ENCODE peak calls at places on chromosomes 13 and 19, in four cellular contexts. A, M, K and X are unnamed samples.

GRCh38 chr13:59250276-59250990 is 913.3 kb downstream of the DIAPH3 start:
- DNase-seq in A (no peak), M (no peak), K (no peak), X (no peak)

GRCh38 chr13:98370806-98371553 is 193.9 kb upstream of the RNF113B start:
- DNase-seq in A (no peak), M (no peak), K (peak; percentile 84), X (peak; percentile 70)

GRCh38 chr13:100356889-100357288 is 231.7 kb downstream of the GGACT start:
- DNase-seq in A (no peak), M (no peak), K (no peak), X (no peak)

GRCh38 chr13:97231832-97232201 is 9.7 kb downstream of the MBNL2 start:
- DNase-seq in A (no peak), M (no peak), K (peak; percentile 86), X (no peak)

GRCh38 chr13:58838615-58839014 is 1207.1 kb downstream of the PCDH17 start:
- DNase-seq in A (no peak), M (no peak), K (no peak), X (no peak)

GRCh38 chr19:13018037-13018914 is 23.0 kb downstream of the NFIX start:
- DNase-seq in A (peak; percentile 55), M (no peak), K (peak; percentile 80), X (no peak)

GRCh38 chr19:16070366-16070990 is 5.8 kb upstream of the TPM4 start:
- DNase-seq in A (no peak), M (no peak), K (no peak), X (no peak)

GRCh38 chr19:3412066-3412465 is 45.7 kb downstream of the NFIC start:
- DNase-seq in A (no peak), M (no peak), K (no peak), X (no peak)

GRCh38 chr13:41064493-41064892 is 3.2 kb downstream of the WBP4 start:
- DNase-seq in A (no peak), M (no peak), K (peak; percentile 81), X (no peak)

GRCh38 chr13:41060723-41061074 is 610 bp upstream of the WBP4 start:
- DNase-seq in A (peak; percentile 74), M (peak; percentile 88), K (peak; percentile 83), X (no peak)

GRCh38 chr13:41061914-41062837 is 867 bp downstream of the WBP4 start:
- DNase-seq in A (no peak), M (no peak), K (peak; percentile 69), X (peak; percentile 50)

GRCh38 chr13:41061075-41061913 is at the start of gene WBP4:
- DNase-seq in A (peak; percentile 95), M (peak; percentile 91), K (peak; percentile 94), X (peak; percentile 93)

DNA sequence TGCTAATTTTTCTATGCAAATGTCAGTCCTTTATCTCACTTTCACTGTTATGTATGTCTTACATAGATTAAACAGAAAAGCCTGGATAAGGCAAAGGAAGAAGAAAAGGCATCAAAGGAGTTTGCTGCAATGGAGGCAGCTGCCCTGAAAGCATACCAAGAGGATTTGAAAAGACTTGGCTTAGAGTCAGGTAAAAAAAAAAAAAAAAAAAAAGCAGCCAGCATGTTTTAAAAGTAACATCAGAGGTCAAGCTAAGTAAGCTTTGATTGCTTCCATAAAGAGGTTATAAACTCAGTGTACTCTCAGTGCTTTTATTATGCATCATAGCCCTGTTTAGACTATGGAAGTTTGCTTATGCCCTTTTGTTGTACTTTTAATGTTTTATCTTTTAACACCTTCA is 3.8 kb downstream of the WBP4 start:
- DNase-seq in A (no peak), M (no peak), K (peak; percentile 80), X (no peak)
- H3K27ac ChIP-seq in A (no peak overlapping the region), M (no peak overlapping the region), K (peak overlapping the region; percentile 74), X (peak overlapping the region; percentile 62)

GRCh38 chr13:44537238-44537637 is 38.9 kb downstream of the TSC22D1 start:
- DNase-seq in A (no peak), M (no peak), K (no peak), X (no peak)
- H3K27ac ChIP-seq in A (no peak overlapping the region), M (no peak overlapping the region), K (no peak overlapping the region), X (no peak overlapping the region)

GRCh38 chr13:27446986-27447583 is 3.3 kb downstream of the MTIF3 start:
- DNase-seq in A (no peak), M (peak; percentile 79), K (no peak), X (no peak)
- H3K27ac ChIP-seq in A (no peak overlapping the region), M (peak overlapping the region; percentile 96), K (no peak overlapping the region), X (no peak overlapping the region)

DNA sequence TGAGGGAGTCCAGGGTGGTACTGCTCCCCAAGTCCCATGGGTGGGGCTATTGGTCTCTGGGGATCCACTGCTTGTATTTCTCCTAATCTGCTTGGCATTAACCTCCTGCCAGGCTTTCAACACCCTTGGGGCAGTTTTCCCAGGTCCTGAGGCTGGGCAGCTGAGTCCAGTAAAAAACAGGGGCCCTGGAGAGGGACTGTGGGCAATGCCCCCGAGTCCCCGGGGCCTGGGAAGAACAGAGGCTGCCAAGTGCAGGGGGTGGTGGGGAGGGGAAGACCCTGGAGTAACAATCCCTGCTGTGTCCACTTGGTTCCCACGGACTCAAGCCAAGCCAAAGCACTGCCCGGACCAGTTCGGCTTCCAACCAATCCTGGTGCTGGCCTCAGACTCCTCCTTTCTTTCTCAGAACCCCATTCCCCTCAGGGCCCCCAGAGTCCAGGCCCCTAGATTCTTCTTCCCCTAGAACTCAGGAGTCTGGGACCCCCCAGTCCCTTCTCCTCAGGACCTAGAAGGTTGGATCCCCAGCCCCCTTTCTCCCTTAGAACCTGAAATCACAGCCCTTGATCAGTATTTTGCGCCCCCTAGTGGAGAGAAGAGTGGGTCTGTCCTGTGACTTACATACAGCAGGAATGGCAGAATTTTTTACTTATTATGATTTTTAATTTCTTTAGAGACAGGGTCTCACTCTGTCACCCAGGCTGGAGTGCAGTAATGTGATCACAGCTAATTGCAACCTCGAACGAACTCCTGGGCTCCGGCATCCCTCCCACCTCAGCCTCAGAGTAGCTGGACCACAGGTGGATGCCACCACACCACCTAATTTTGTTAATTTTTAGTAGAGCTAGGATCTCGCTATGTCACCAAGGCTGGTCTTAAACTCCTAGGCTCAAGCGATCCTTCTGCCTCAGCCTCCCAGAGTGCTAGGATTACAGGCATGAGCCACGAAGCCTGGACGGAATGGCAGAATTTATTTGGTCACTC is 3.7 kb upstream of the CLPTM1 start:
- DNase-seq in A (peak; percentile 69), M (peak; percentile 70), K (peak; percentile 67), X (peak; percentile 75)
- H3K27ac ChIP-seq in A (no peak overlapping the region), M (no peak overlapping the region), K (no peak overlapping the region), X (no peak overlapping the region)

DNA sequence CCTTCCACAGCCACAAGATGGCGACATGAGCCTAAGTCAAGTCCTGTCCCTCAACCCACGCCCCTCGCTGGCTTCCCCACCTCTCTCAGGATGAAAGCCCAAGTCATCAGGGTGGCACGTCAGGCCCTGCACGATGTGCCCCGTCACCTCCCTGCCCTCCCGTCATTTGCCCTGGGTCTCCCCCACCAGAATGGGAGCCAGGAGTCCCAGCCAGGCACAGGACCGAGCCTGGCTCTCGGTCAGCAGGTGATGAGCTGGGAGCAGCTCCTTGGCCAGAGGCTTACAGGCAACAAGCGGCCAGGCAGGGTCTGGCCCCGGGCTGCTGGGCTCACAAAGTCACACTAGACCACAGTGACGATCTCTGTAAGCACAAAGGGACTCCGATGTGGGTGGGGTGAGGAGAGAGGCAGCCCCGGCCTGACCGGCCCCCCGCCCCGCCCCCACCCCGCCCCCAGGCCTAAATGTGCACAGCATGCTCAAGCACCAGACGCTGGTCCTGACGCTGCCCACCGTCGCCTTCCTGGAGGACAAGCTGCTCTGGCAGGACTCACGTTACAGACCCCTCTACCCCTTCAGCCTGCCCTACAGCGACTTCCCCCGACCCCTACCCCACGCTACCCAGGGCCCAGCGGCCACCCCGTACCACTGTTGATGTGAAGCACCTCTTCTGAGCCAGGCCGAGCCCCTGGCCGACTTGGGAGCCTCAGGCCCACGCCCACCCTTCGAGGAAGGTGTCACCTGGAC is 7.3 kb downstream of the MRPL4 start:
- DNase-seq in A (peak; percentile 93), M (peak; percentile 93), K (peak; percentile 75), X (peak; percentile 79)
- H3K27ac ChIP-seq in A (no peak overlapping the region), M (no peak overlapping the region), K (no peak overlapping the region), X (no peak overlapping the region)

GRCh38 chr13:33228645-33229445 is 56.7 kb downstream of the STARD13 start:
- DNase-seq in A (no peak), M (no peak), K (peak; percentile 83), X (peak; percentile 63)
- H3K27ac ChIP-seq in A (peak overlapping the region; percentile 36), M (no peak overlapping the region), K (peak overlapping the region; percentile 86), X (peak overlapping the region; percentile 84)

GRCh38 chr19:33290956-33291622 is 11.2 kb downstream of the CEBPA start:
- DNase-seq in A (no peak), M (no peak), K (no peak), X (no peak)
- H3K27ac ChIP-seq in A (no peak overlapping the region), M (no peak overlapping the region), K (no peak overlapping the region), X (no peak overlapping the region)

GRCh38 chr19:43674630-43674982 is 4.6 kb upstream of the PLAUR start:
- DNase-seq in A (no peak), M (no peak), K (peak; percentile 20), X (no peak)
- H3K27ac ChIP-seq in A (no peak overlapping the region), M (no peak overlapping the region), K (no peak overlapping the region), X (no peak overlapping the region)